ENCODE peak calls at places on chromosome 20, in four cellular contexts. One of them, this sample, is unnamed.

GRCh38 chr20:46365483-46366215 is 40.8 kb downstream of the ELMO2 start:
- DNase-seq in OCI-LY7: no peak
- DNase-seq in mammary epithelial cell: no peak
- DNase-seq in GM23338: no peak
- DNase-seq in this sample: no peak

GRCh38 chr20:32018269-32019155 is 8.3 kb downstream of the CCM2L start:
- DNase-seq in OCI-LY7: peak; percentile 60
- DNase-seq in mammary epithelial cell: peak; percentile 19
- DNase-seq in GM23338: peak; percentile 95
- DNase-seq in this sample: no peak

GRCh38 chr20:36941403-36941835 is 10.1 kb downstream of the SAMHD1 start:
- DNase-seq in OCI-LY7: no peak
- DNase-seq in mammary epithelial cell: no peak
- DNase-seq in GM23338: no peak
- DNase-seq in this sample: no peak

GRCh38 chr20:46967647-46968046 is 73.0 kb downstream of the EYA2 start:
- DNase-seq in OCI-LY7: no peak
- DNase-seq in mammary epithelial cell: no peak
- DNase-seq in GM23338: no peak
- DNase-seq in this sample: no peak

GRCh38 chr20:53809242-53809641 is 215.6 kb upstream of the ZNF217 start:
- DNase-seq in OCI-LY7: no peak
- DNase-seq in mammary epithelial cell: no peak
- DNase-seq in GM23338: no peak
- DNase-seq in this sample: no peak

GRCh38 chr20:5353624-5354496 is 37.1 kb upstream of the PROKR2 start:
- DNase-seq in OCI-LY7: no peak
- DNase-seq in mammary epithelial cell: peak; percentile 67
- DNase-seq in GM23338: no peak
- DNase-seq in this sample: peak; percentile 43

GRCh38 chr20:22740829-22741228 is 156.5 kb upstream of the FOXA2 start:
- DNase-seq in OCI-LY7: no peak
- DNase-seq in mammary epithelial cell: no peak
- DNase-seq in GM23338: no peak
- DNase-seq in this sample: no peak

GRCh38 chr20:1696521-1697209 is 39.1 kb upstream of the SIRPG start:
- DNase-seq in OCI-LY7: no peak
- DNase-seq in mammary epithelial cell: no peak
- DNase-seq in GM23338: no peak
- DNase-seq in this sample: no peak

GRCh38 chr20:61896058-61896961 is 169.4 kb downstream of the TAF4 start:
- DNase-seq in OCI-LY7: peak; percentile 50
- DNase-seq in mammary epithelial cell: peak; percentile 20
- DNase-seq in GM23338: peak; percentile 78
- DNase-seq in this sample: peak; percentile 23

GRCh38 chr20:5821627-5822215 is 71.5 kb downstream of the SHLD1 start:
- DNase-seq in OCI-LY7: no peak
- DNase-seq in mammary epithelial cell: no peak
- DNase-seq in GM23338: no peak
- DNase-seq in this sample: no peak

GRCh38 chr20:5510446-5510845 is 193.7 kb upstream of the PROKR2 start:
- DNase-seq in OCI-LY7: no peak
- DNase-seq in mammary epithelial cell: no peak
- DNase-seq in GM23338: peak; percentile 67
- DNase-seq in this sample: peak; percentile 18

GRCh38 chr20:29427201-29428060 is 1830.0 kb upstream of the DEFB115 start:
- DNase-seq in OCI-LY7: no peak
- DNase-seq in mammary epithelial cell: no peak
- DNase-seq in GM23338: no peak
- DNase-seq in this sample: no peak

GRCh38 chr20:60116128-60116909 is 158.1 kb downstream of the CDH26 start:
- DNase-seq in OCI-LY7: no peak
- DNase-seq in mammary epithelial cell: no peak
- DNase-seq in GM23338: no peak
- DNase-seq in this sample: no peak

DNA sequence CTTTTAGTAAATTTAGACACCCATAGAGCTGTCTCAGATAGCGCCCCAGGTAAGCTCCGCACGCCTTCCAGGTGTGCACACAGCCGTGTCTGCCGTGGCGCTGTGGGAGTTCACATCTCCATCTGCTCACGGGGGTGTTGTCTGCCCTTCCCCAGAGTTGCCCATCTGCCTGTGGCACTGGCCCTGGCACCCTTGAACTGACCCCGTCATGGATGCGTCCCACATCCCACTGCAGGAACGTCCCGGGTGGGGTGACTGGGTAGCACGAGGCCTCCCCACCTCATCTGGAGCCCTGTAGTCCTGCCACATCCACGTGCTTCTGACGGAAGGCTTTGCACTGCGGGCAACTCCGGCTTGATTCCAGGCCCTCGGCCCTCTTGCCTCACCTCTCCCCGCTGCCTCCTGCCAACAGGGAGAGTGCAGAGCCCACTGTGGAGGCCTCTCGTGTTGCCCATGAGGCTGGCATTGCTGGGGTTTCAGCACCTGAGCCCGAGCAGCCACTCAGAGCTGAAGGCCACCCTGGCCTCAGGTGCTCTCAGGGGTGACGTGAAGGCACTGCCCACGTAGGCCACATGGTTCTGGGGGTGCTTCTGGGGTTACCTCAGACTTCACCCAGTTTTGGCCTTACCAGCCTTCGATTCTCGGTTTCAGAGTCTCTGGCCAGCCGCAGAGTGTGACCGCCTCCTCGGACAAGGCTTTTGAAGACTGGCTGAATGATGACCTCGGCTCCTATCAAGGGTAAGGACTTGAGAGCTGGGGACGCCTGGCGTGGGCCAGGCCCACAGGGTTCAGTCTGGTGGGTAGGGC is 5.1 kb downstream of the ARFGAP1 start:
- DNase-seq in OCI-LY7: no peak
- DNase-seq in mammary epithelial cell: no peak
- DNase-seq in GM23338: no peak
- DNase-seq in this sample: no peak
- H3K36me3 ChIP-seq in OCI-LY7: peaks cover 49% of the 10 kb centered on the region
- H3K36me3 ChIP-seq in mammary epithelial cell: peaks cover 5% of the 10 kb centered on the region
- H3K36me3 ChIP-seq in GM23338: peaks cover 9% of the 10 kb centered on the region
- H3K36me3 ChIP-seq in this sample: peaks cover 80% of the 10 kb centered on the region

DNA sequence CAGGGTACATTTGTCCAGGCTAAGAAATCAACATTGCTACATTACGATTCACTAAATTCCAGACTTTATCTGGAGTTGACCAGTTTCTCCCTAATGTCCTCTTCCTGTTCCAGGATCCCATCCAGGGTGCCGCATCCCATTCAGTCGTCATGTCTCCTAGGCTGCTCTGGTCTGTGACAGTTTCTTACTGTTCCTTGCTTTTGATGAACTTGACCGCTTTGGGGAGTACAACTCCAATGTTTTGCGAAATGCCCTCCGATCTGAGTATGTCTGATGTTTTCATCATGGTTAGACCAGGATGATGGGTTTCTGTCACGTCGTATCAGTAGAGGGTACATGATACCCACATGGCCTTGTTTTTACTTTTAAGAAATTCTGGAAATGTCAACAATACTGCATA is 62.2 kb downstream of the CTCFL start:
- DNase-seq in OCI-LY7: no peak
- DNase-seq in mammary epithelial cell: no peak
- DNase-seq in GM23338: no peak
- DNase-seq in this sample: no peak
- TF ChIP-seq CTCF in OCI-LY7: no peak
- TF ChIP-seq CTCF in mammary epithelial cell: no peak
- TF ChIP-seq CTCF in GM23338: no peak
- TF ChIP-seq CTCF in this sample: no peak

DNA sequence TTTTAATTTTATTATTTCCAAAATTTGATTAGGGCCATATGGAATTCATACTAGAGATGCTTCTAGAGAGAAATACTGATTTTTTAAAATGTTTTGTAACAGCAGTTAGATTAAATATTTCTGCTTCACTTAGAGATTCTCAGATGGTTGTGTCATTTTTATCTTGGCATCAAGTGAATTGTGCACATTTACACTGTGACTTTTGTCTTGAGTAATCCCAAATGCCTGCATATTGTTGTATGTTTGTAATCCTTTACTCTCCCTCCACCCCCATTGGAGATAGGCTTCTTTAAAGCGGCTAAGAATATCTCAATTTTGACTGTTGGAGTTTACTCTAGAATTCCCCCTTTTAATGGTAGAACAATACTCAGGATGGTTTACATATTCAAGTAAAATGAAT is 19.0 kb downstream of the STX16 start:
- DNase-seq in OCI-LY7: no peak
- DNase-seq in mammary epithelial cell: no peak
- DNase-seq in GM23338: no peak
- DNase-seq in this sample: no peak
- H3K36me3 ChIP-seq in OCI-LY7: peaks cover 72% of the 10 kb centered on the region
- H3K36me3 ChIP-seq in mammary epithelial cell: peaks cover 22% of the 10 kb centered on the region
- H3K36me3 ChIP-seq in GM23338: peaks cover 12% of the 10 kb centered on the region
- H3K36me3 ChIP-seq in this sample: peaks cover 38% of the 10 kb centered on the region

GRCh38 chr20:9068232-9068781 is 580 bp upstream of the PLCB4 start:
- DNase-seq in OCI-LY7: no peak
- DNase-seq in mammary epithelial cell: no peak
- DNase-seq in GM23338: peak; percentile 75
- DNase-seq in this sample: no peak
- TF ChIP-seq CTCF in OCI-LY7: no peak
- TF ChIP-seq CTCF in mammary epithelial cell: no peak
- TF ChIP-seq CTCF in GM23338: no peak
- TF ChIP-seq CTCF in this sample: no peak